ENCODE peak calls at places on chromosomes 7 and 10, in five cellular contexts. One of them, this sample, is unnamed.

GRCh38 chr7:102251531-102252372 is 34.9 kb upstream of the SH2B2 start:
- DNase-seq in cardiac muscle cell: no peak
- DNase-seq in Peyer's patch: no peak
- DNase-seq in lower lobe of right lung: no peak
- DNase-seq in dorsolateral prefrontal cortex: no peak
- DNase-seq in this sample: no peak

GRCh38 chr7:112162161-112163020 is 43.8 kb downstream of the DOCK4 start:
- DNase-seq in Peyer's patch: no peak
- DNase-seq in dorsolateral prefrontal cortex: peak
- DNase-seq in lower lobe of right lung: peak
- DNase-seq in cardiac muscle cell: peak
- DNase-seq in this sample: no peak

GRCh38 chr10:3452683-3453388 is 280.3 kb upstream of the PITRM1 start:
- DNase-seq in lower lobe of right lung: no peak
- DNase-seq in dorsolateral prefrontal cortex: no peak
- DNase-seq in cardiac muscle cell: no peak
- DNase-seq in Peyer's patch: no peak
- DNase-seq in this sample: no peak

GRCh38 chr10:113030453-113030852 is 80.4 kb downstream of the TCF7L2 start:
- DNase-seq in Peyer's patch: no peak
- DNase-seq in lower lobe of right lung: no peak
- DNase-seq in cardiac muscle cell: no peak
- DNase-seq in dorsolateral prefrontal cortex: no peak
- DNase-seq in this sample: no peak

GRCh38 chr10:75191821-75192568 is 18.6 kb upstream of the VDAC2 start:
- DNase-seq in cardiac muscle cell: no peak
- DNase-seq in Peyer's patch: no peak
- DNase-seq in dorsolateral prefrontal cortex: no peak
- DNase-seq in lower lobe of right lung: peak
- DNase-seq in this sample: no peak

GRCh38 chr7:4225352-4225751 is 456.7 kb upstream of the FOXK1 start:
- DNase-seq in cardiac muscle cell: no peak
- DNase-seq in dorsolateral prefrontal cortex: no peak
- DNase-seq in Peyer's patch: no peak
- DNase-seq in lower lobe of right lung: peak
- DNase-seq in this sample: no peak

GRCh38 chr7:118109607-118110006 is 74.4 kb upstream of the LSM8 start:
- DNase-seq in cardiac muscle cell: no peak
- DNase-seq in lower lobe of right lung: no peak
- DNase-seq in Peyer's patch: no peak
- DNase-seq in dorsolateral prefrontal cortex: no peak
- DNase-seq in this sample: no peak

GRCh38 chr7:27175626-27176342 is 1.7 kb upstream of the HOXA10 start:
- DNase-seq in lower lobe of right lung: no peak
- DNase-seq in dorsolateral prefrontal cortex: peak
- DNase-seq in cardiac muscle cell: no peak
- DNase-seq in Peyer's patch: no peak
- DNase-seq in this sample: no peak

GRCh38 chr10:36671607-36672006 is 453.8 kb upstream of the ANKRD30A start:
- DNase-seq in lower lobe of right lung: no peak
- DNase-seq in dorsolateral prefrontal cortex: no peak
- DNase-seq in cardiac muscle cell: no peak
- DNase-seq in Peyer's patch: no peak
- DNase-seq in this sample: no peak

GRCh38 chr7:36115448-36116321 is 37.4 kb upstream of the EEPD1 start:
- DNase-seq in cardiac muscle cell: peak
- DNase-seq in Peyer's patch: peak
- DNase-seq in lower lobe of right lung: peak
- DNase-seq in dorsolateral prefrontal cortex: peak
- DNase-seq in this sample: peak

GRCh38 chr10:64976150-64976549 is 1454.9 kb downstream of the REEP3 start:
- DNase-seq in lower lobe of right lung: no peak
- DNase-seq in cardiac muscle cell: no peak
- DNase-seq in dorsolateral prefrontal cortex: no peak
- DNase-seq in Peyer's patch: no peak
- DNase-seq in this sample: no peak

GRCh38 chr7:5689716-5690115 is 91.7 kb downstream of the RNF216 start:
- DNase-seq in dorsolateral prefrontal cortex: no peak
- DNase-seq in cardiac muscle cell: no peak
- DNase-seq in Peyer's patch: no peak
- DNase-seq in lower lobe of right lung: no peak
- DNase-seq in this sample: no peak

GRCh38 chr7:114481995-114482394 is 67.4 kb downstream of the FOXP2 start:
- DNase-seq in Peyer's patch: no peak
- DNase-seq in cardiac muscle cell: no peak
- DNase-seq in lower lobe of right lung: no peak
- DNase-seq in dorsolateral prefrontal cortex: no peak
- DNase-seq in this sample: no peak

GRCh38 chr10:132334883-132335188 is 2.8 kb downstream of the LRRC27 start:
- DNase-seq in Peyer's patch: no peak
- DNase-seq in lower lobe of right lung: no peak
- DNase-seq in dorsolateral prefrontal cortex: no peak
- DNase-seq in cardiac muscle cell: no peak
- DNase-seq in this sample: no peak

GRCh38 chr10:132331956-132332749 is at the start of gene LRRC27:
- DNase-seq in cardiac muscle cell: peak
- DNase-seq in dorsolateral prefrontal cortex: peak
- DNase-seq in lower lobe of right lung: peak
- DNase-seq in Peyer's patch: peak
- DNase-seq in this sample: peak

GRCh38 chr10:132331259-132331955 is 586 bp upstream of the LRRC27 start:
- DNase-seq in dorsolateral prefrontal cortex: peak
- DNase-seq in lower lobe of right lung: no peak
- DNase-seq in cardiac muscle cell: no peak
- DNase-seq in Peyer's patch: no peak
- DNase-seq in this sample: no peak

GRCh38 chr10:132335189-132336063 is 3.4 kb downstream of the LRRC27 start:
- DNase-seq in lower lobe of right lung: peak
- DNase-seq in dorsolateral prefrontal cortex: peak
- DNase-seq in cardiac muscle cell: peak
- DNase-seq in Peyer's patch: no peak
- DNase-seq in this sample: no peak

DNA sequence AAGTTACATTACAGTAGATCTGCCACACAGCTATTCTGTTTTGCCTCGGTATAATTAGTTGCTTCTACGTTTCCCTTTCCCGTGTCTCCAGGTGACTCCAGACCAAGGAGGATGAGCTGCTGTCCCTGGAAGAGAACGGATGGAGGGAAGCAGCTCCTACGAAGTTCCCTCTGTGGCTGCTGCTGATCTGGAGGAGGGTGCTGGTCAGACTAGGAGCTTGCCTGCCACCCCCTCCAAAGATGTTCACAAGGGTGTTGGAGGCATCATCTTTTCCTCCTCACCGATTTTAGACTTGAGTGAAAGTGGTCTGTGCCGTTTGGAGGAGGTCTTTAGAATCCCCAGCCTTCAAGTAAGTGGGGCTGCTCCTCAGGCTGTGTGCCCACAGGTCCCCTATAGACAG is 1.4 kb downstream of the LRRC27 start:
- DNase-seq in dorsolateral prefrontal cortex: peak
- DNase-seq in cardiac muscle cell: no peak
- DNase-seq in lower lobe of right lung: no peak
- DNase-seq in Peyer's patch: no peak
- DNase-seq in this sample: no peak
- H3K4me3 ChIP-seq in dorsolateral prefrontal cortex: no peak
- H3K4me3 ChIP-seq in cardiac muscle cell: no peak
- H3K4me3 ChIP-seq in lower lobe of right lung: no peak
- H3K4me3 ChIP-seq in Peyer's patch: no peak
- H3K4me3 ChIP-seq in this sample: no peak

GRCh38 chr10:1608408-1609037 is 128.8 kb downstream of the ADARB2 start:
- DNase-seq in lower lobe of right lung: no peak
- DNase-seq in cardiac muscle cell: no peak
- DNase-seq in Peyer's patch: no peak
- DNase-seq in dorsolateral prefrontal cortex: no peak
- DNase-seq in this sample: no peak
- H3K4me3 ChIP-seq in lower lobe of right lung: no peak
- H3K4me3 ChIP-seq in cardiac muscle cell: no peak
- H3K4me3 ChIP-seq in Peyer's patch: no peak
- H3K4me3 ChIP-seq in dorsolateral prefrontal cortex: peak
- H3K4me3 ChIP-seq in this sample: no peak

GRCh38 chr7:13115157-13115772 is 427.8 kb downstream of the ARL4A start:
- DNase-seq in Peyer's patch: no peak
- DNase-seq in cardiac muscle cell: peak
- DNase-seq in dorsolateral prefrontal cortex: no peak
- DNase-seq in lower lobe of right lung: no peak
- DNase-seq in this sample: no peak
- H3K4me3 ChIP-seq in Peyer's patch: no peak
- H3K4me3 ChIP-seq in cardiac muscle cell: no peak
- H3K4me3 ChIP-seq in dorsolateral prefrontal cortex: no peak
- H3K4me3 ChIP-seq in lower lobe of right lung: no peak
- H3K4me3 ChIP-seq in this sample: no peak

GRCh38 chr7:105680505-105681187 is 99.4 kb upstream of the EFCAB10 start:
- DNase-seq in Peyer's patch: no peak
- DNase-seq in dorsolateral prefrontal cortex: no peak
- DNase-seq in lower lobe of right lung: peak
- DNase-seq in cardiac muscle cell: no peak
- DNase-seq in this sample: no peak

GRCh38 chr7:105678811-105679495 is 97.7 kb upstream of the EFCAB10 start:
- DNase-seq in dorsolateral prefrontal cortex: peak
- DNase-seq in lower lobe of right lung: peak
- DNase-seq in cardiac muscle cell: no peak
- DNase-seq in Peyer's patch: peak
- DNase-seq in this sample: no peak

GRCh38 chr7:105675873-105676484 is 94.7 kb upstream of the EFCAB10 start:
- DNase-seq in cardiac muscle cell: peak
- DNase-seq in dorsolateral prefrontal cortex: no peak
- DNase-seq in Peyer's patch: peak
- DNase-seq in lower lobe of right lung: peak
- DNase-seq in this sample: no peak

GRCh38 chr7:105677395-105677701 is 96.1 kb upstream of the EFCAB10 start:
- DNase-seq in lower lobe of right lung: no peak
- DNase-seq in Peyer's patch: no peak
- DNase-seq in dorsolateral prefrontal cortex: no peak
- DNase-seq in cardiac muscle cell: no peak
- DNase-seq in this sample: no peak

GRCh38 chr7:105677803-105678583 is 96.7 kb upstream of the EFCAB10 start:
- DNase-seq in cardiac muscle cell: peak
- DNase-seq in lower lobe of right lung: peak
- DNase-seq in Peyer's patch: peak
- DNase-seq in dorsolateral prefrontal cortex: no peak
- DNase-seq in this sample: no peak
- H3K4me3 ChIP-seq in cardiac muscle cell: no peak
- H3K4me3 ChIP-seq in lower lobe of right lung: peak
- H3K4me3 ChIP-seq in Peyer's patch: no peak
- H3K4me3 ChIP-seq in dorsolateral prefrontal cortex: peak
- H3K4me3 ChIP-seq in this sample: no peak

GRCh38 chr10:119286983-119287612 is 79.7 kb downstream of the GRK5 start:
- DNase-seq in lower lobe of right lung: no peak
- DNase-seq in dorsolateral prefrontal cortex: no peak
- DNase-seq in Peyer's patch: no peak
- DNase-seq in cardiac muscle cell: no peak
- DNase-seq in this sample: no peak

GRCh38 chr10:119283818-119284217 is 76.4 kb downstream of the GRK5 start:
- DNase-seq in lower lobe of right lung: peak
- DNase-seq in dorsolateral prefrontal cortex: no peak
- DNase-seq in Peyer's patch: peak
- DNase-seq in cardiac muscle cell: no peak
- DNase-seq in this sample: no peak

GRCh38 chr10:119284679-119285096 is 77.3 kb downstream of the GRK5 start:
- DNase-seq in lower lobe of right lung: peak
- DNase-seq in cardiac muscle cell: peak
- DNase-seq in Peyer's patch: no peak
- DNase-seq in dorsolateral prefrontal cortex: no peak
- DNase-seq in this sample: no peak

GRCh38 chr10:119286516-119286915 is 79.1 kb downstream of the GRK5 start:
- DNase-seq in Peyer's patch: no peak
- DNase-seq in dorsolateral prefrontal cortex: no peak
- DNase-seq in lower lobe of right lung: no peak
- DNase-seq in cardiac muscle cell: no peak
- DNase-seq in this sample: no peak

DNA sequence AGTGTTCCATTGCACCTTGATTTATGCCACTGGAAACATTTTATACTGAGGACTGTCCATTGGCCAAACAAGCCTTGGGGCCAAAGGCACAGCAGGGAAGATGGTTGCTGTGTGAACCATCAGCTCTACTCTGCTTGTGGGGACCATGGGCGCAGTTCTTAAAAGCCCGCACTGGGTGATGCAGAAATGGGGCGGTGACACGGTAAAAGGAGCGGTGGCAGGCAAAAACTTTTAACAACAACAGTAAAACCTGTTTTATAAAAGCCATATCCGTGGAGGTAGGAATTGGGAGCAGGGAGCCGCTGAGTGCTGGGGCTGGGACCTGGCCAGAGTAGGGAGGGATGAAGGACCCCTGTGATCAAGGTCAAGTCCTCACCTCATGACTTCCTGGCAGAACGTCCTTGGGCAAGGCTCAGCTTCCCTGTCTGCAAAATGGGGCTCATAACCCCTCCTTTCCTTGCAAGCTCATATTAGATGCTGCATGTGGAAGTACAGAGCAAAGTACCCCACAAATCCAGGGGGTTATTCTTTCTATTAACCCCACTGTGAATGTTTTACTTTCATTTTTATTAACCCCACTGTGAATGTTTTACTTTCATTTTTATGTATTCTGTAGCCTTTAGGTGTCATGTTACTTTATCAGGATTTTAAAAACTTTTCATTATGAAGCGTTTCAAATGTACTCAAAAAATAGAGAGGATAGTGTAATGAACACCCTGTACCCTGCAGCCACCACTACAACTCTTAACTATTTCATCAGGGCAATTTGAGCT is 78.3 kb downstream of the GRK5 start:
- DNase-seq in Peyer's patch: no peak
- DNase-seq in lower lobe of right lung: no peak
- DNase-seq in cardiac muscle cell: no peak
- DNase-seq in dorsolateral prefrontal cortex: no peak
- DNase-seq in this sample: no peak
- H3K4me3 ChIP-seq in Peyer's patch: no peak
- H3K4me3 ChIP-seq in lower lobe of right lung: no peak
- H3K4me3 ChIP-seq in cardiac muscle cell: no peak
- H3K4me3 ChIP-seq in dorsolateral prefrontal cortex: no peak
- H3K4me3 ChIP-seq in this sample: no peak

GRCh38 chr7:147640821-147641220 is 949.7 kb upstream of the C7orf33 start:
- DNase-seq in Peyer's patch: no peak
- DNase-seq in lower lobe of right lung: no peak
- DNase-seq in cardiac muscle cell: no peak
- DNase-seq in dorsolateral prefrontal cortex: no peak
- DNase-seq in this sample: no peak

GRCh38 chr7:147639037-147639436 is 951.5 kb upstream of the C7orf33 start:
- DNase-seq in cardiac muscle cell: no peak
- DNase-seq in lower lobe of right lung: no peak
- DNase-seq in dorsolateral prefrontal cortex: peak
- DNase-seq in Peyer's patch: no peak
- DNase-seq in this sample: no peak

GRCh38 chr7:147635288-147635687 is 955.3 kb upstream of the C7orf33 start:
- DNase-seq in dorsolateral prefrontal cortex: no peak
- DNase-seq in cardiac muscle cell: no peak
- DNase-seq in lower lobe of right lung: no peak
- DNase-seq in Peyer's patch: no peak
- DNase-seq in this sample: no peak

GRCh38 chr7:147636553-147636952 is 954.0 kb upstream of the C7orf33 start:
- DNase-seq in cardiac muscle cell: no peak
- DNase-seq in lower lobe of right lung: no peak
- DNase-seq in Peyer's patch: no peak
- DNase-seq in dorsolateral prefrontal cortex: no peak
- DNase-seq in this sample: no peak

DNA sequence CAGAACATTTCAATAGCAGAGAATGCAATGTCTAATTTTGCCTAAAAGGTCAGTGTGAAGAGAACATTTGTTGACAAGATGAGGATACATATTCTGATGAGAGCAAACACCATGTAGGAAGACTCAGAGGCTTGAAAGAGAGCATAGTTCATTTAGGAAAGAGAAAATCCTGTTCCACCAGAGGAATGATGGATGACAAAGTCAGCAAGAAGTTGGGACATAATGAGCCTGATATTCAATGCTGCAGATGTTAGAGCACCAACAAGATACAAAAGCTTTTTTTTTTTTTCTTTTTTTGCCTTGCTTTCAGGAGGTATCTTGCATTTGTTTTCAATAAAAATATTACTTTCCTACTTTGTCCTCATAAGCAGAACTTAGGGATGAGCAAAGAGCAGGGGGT is 952.0 kb upstream of the C7orf33 start:
- DNase-seq in lower lobe of right lung: no peak
- DNase-seq in cardiac muscle cell: no peak
- DNase-seq in dorsolateral prefrontal cortex: no peak
- DNase-seq in Peyer's patch: no peak
- DNase-seq in this sample: no peak
- H3K4me3 ChIP-seq in lower lobe of right lung: no peak
- H3K4me3 ChIP-seq in cardiac muscle cell: no peak
- H3K4me3 ChIP-seq in dorsolateral prefrontal cortex: no peak
- H3K4me3 ChIP-seq in Peyer's patch: no peak
- H3K4me3 ChIP-seq in this sample: no peak

This sample was measured in SJCRH30.